ENCODE peak calls at places on chromosomes 16 and 17, in nine cellular contexts. I, K, E, Y, C, H, R, O and B are unnamed samples.

GRCh38 chr17:18008496-18009268 is 30.3 kb downstream of the ATPAF2 start:
- DNase-seq in Y (no peak), O (no peak), C (no peak), H (peak; percentile 50), R (no peak), I (no peak), E (no peak), K (no peak), B (peak; percentile 77)

GRCh38 chr17:63406689-63407330 is 39.3 kb downstream of the CYB561 start:
- DNase-seq in K (peak; percentile 62), O (peak; percentile 73), I (peak; percentile 82), E (peak; percentile 59), Y (peak; percentile 84), H (peak; percentile 78), C (peak; percentile 44), R (peak; percentile 80), B (peak; percentile 55)

GRCh38 chr17:61904094-61904710 is 23.6 kb downstream of the INTS2 start:
- DNase-seq in I (no peak), O (no peak), K (peak; percentile 21), R (no peak), E (no peak), C (no peak), Y (no peak), H (no peak), B (no peak)

GRCh38 chr16:89557230-89557935 is 3.1 kb upstream of the RPL13 start:
- DNase-seq in O (peak; percentile 61), E (no peak), K (peak; percentile 75), H (peak; percentile 5), Y (peak; percentile 92), R (peak; percentile 83), I (peak; percentile 90), C (peak; percentile 64), B (peak; percentile 32)

GRCh38 chr17:81509687-81510523 is 2.7 kb downstream of the ACTG1 start:
- DNase-seq in C (no peak), H (no peak), O (no peak), K (no peak), E (no peak), Y (no peak), R (no peak), I (no peak), B (no peak)

GRCh38 chr17:27980035-27980434 is 62.4 kb upstream of the NLK start:
- DNase-seq in O (no peak), H (peak; percentile 13), R (no peak), Y (no peak), E (peak; percentile 51), C (no peak), K (no peak), I (no peak), B (peak; percentile 48)

GRCh38 chr17:42672038-42672437 is 4.8 kb downstream of the PLEKHH3 start:
- DNase-seq in H (no peak), E (no peak), Y (no peak), K (no peak), I (no peak), R (peak; percentile 40), C (no peak), O (no peak), B (no peak)

GRCh38 chr17:34222732-34223486 is 32.2 kb upstream of the CCL2 start:
- DNase-seq in Y (no peak), E (no peak), O (no peak), C (no peak), K (no peak), R (no peak), I (no peak), H (no peak), B (no peak)

GRCh38 chr17:49621946-49622529 is 46.4 kb downstream of the NXPH3 start:
- DNase-seq in K (no peak), R (no peak), O (no peak), H (no peak), C (no peak), I (no peak), Y (no peak), E (no peak), B (no peak)

GRCh38 chr17:32929288-32929574 is 1.3 kb downstream of the TMEM98 start:
- DNase-seq in E (no peak), K (no peak), C (no peak), I (peak; percentile 44), O (no peak), Y (no peak), H (no peak), R (no peak), B (no peak)

GRCh38 chr16:65658339-65659275 is 536.7 kb upstream of the CDH11 start:
- DNase-seq in K (no peak), O (no peak), Y (peak; percentile 81), R (no peak), H (peak; percentile 71), I (no peak), C (no peak), E (peak; percentile 64), B (no peak)